ENCODE peak calls at places on chromosomes 11 and 22, in eight cellular contexts. One of them, this sample, is unnamed.

GRCh38 chr22:46812034-46812605 is 49.7 kb downstream of the TBC1D22A start:
- DNase-seq in stomach: peak; percentile 21
- DNase-seq in upper lobe of right lung: no peak
- DNase-seq in MM.1S: no peak
- DNase-seq in psoas muscle: no peak
- DNase-seq in pancreas: peak; percentile 34
- DNase-seq in Karpas-422: no peak
- DNase-seq in mammary epithelial cell: no peak
- DNase-seq in this sample: no peak

GRCh38 chr11:44095506-44096359 is at the start of gene EXT2:
- DNase-seq in stomach: peak; percentile 93
- DNase-seq in upper lobe of right lung: peak; percentile 95
- DNase-seq in MM.1S: peak; percentile 91
- DNase-seq in psoas muscle: peak; percentile 95
- DNase-seq in pancreas: peak; percentile 98
- DNase-seq in Karpas-422: peak; percentile 92
- DNase-seq in mammary epithelial cell: peak; percentile 75
- DNase-seq in this sample: peak; percentile 91

GRCh38 chr11:122863704-122864326 is 18.7 kb upstream of the JHY start:
- DNase-seq in stomach: no peak
- DNase-seq in upper lobe of right lung: no peak
- DNase-seq in MM.1S: peak; percentile 49
- DNase-seq in psoas muscle: no peak
- DNase-seq in pancreas: no peak
- DNase-seq in Karpas-422: peak; percentile 68
- DNase-seq in mammary epithelial cell: no peak
- DNase-seq in this sample: peak; percentile 62

GRCh38 chr22:28013611-28014010 is 94.6 kb upstream of the PITPNB start:
- DNase-seq in stomach: no peak
- DNase-seq in upper lobe of right lung: peak; percentile 54
- DNase-seq in MM.1S: no peak
- DNase-seq in psoas muscle: peak; percentile 32
- DNase-seq in pancreas: peak; percentile 48
- DNase-seq in Karpas-422: no peak
- DNase-seq in mammary epithelial cell: no peak
- DNase-seq in this sample: no peak

GRCh38 chr22:41447435-41448188 is 1.0 kb upstream of the TOB2 start:
- DNase-seq in stomach: peak; percentile 74
- DNase-seq in upper lobe of right lung: peak; percentile 87
- DNase-seq in MM.1S: peak; percentile 72
- DNase-seq in psoas muscle: peak; percentile 90
- DNase-seq in pancreas: peak; percentile 84
- DNase-seq in Karpas-422: peak; percentile 89
- DNase-seq in mammary epithelial cell: peak; percentile 45
- DNase-seq in this sample: peak; percentile 75

GRCh38 chr11:37858398-37858797 is 1260.4 kb upstream of the RAG2 start:
- DNase-seq in stomach: no peak
- DNase-seq in upper lobe of right lung: no peak
- DNase-seq in MM.1S: no peak
- DNase-seq in psoas muscle: no peak
- DNase-seq in pancreas: no peak
- DNase-seq in Karpas-422: peak; percentile 40
- DNase-seq in mammary epithelial cell: no peak
- DNase-seq in this sample: no peak

GRCh38 chr11:118430956-118431355 is 5.3 kb upstream of the KMT2A start:
- DNase-seq in stomach: no peak
- DNase-seq in upper lobe of right lung: no peak
- DNase-seq in MM.1S: no peak
- DNase-seq in psoas muscle: no peak
- DNase-seq in pancreas: no peak
- DNase-seq in Karpas-422: no peak
- DNase-seq in mammary epithelial cell: no peak
- DNase-seq in this sample: no peak

GRCh38 chr11:73227571-73228211 is 9.6 kb downstream of the P2RY2 start:
- DNase-seq in stomach: peak; percentile 87
- DNase-seq in upper lobe of right lung: peak; percentile 89
- DNase-seq in MM.1S: no peak
- DNase-seq in psoas muscle: peak; percentile 32
- DNase-seq in pancreas: peak; percentile 80
- DNase-seq in Karpas-422: no peak
- DNase-seq in mammary epithelial cell: peak; percentile 81
- DNase-seq in this sample: no peak

GRCh38 chr22:42434283-42434682 is 2.1 kb upstream of the NFAM1 start:
- DNase-seq in stomach: no peak
- DNase-seq in upper lobe of right lung: no peak
- DNase-seq in MM.1S: no peak
- DNase-seq in psoas muscle: no peak
- DNase-seq in pancreas: no peak
- DNase-seq in Karpas-422: peak; percentile 86
- DNase-seq in mammary epithelial cell: no peak
- DNase-seq in this sample: peak; percentile 60

GRCh38 chr11:113436672-113437252 is 38.4 kb downstream of the DRD2 start:
- DNase-seq in stomach: no peak
- DNase-seq in upper lobe of right lung: no peak
- DNase-seq in MM.1S: no peak
- DNase-seq in psoas muscle: no peak
- DNase-seq in pancreas: no peak
- DNase-seq in Karpas-422: no peak
- DNase-seq in mammary epithelial cell: no peak
- DNase-seq in this sample: no peak

GRCh38 chr11:71420455-71421241 is 27.5 kb downstream of the DHCR7 start:
- DNase-seq in stomach: peak; percentile 68
- DNase-seq in upper lobe of right lung: no peak
- DNase-seq in MM.1S: peak; percentile 38
- DNase-seq in psoas muscle: no peak
- DNase-seq in pancreas: no peak
- DNase-seq in Karpas-422: peak; percentile 77
- DNase-seq in mammary epithelial cell: peak; percentile 21
- DNase-seq in this sample: peak; percentile 66

GRCh38 chr22:45788530-45788929 is 116.9 kb downstream of the ATXN10 start:
- DNase-seq in stomach: no peak
- DNase-seq in upper lobe of right lung: no peak
- DNase-seq in MM.1S: no peak
- DNase-seq in psoas muscle: no peak
- DNase-seq in pancreas: no peak
- DNase-seq in Karpas-422: no peak
- DNase-seq in mammary epithelial cell: no peak
- DNase-seq in this sample: no peak

GRCh38 chr11:100759106-100759505 is 72.0 kb downstream of the ARHGAP42 start:
- DNase-seq in stomach: no peak
- DNase-seq in upper lobe of right lung: no peak
- DNase-seq in MM.1S: no peak
- DNase-seq in psoas muscle: no peak
- DNase-seq in pancreas: no peak
- DNase-seq in Karpas-422: no peak
- DNase-seq in mammary epithelial cell: no peak
- DNase-seq in this sample: no peak

GRCh38 chr11:79081441-79082124 is 359.2 kb downstream of the TENM4 start:
- DNase-seq in stomach: no peak
- DNase-seq in upper lobe of right lung: no peak
- DNase-seq in MM.1S: no peak
- DNase-seq in psoas muscle: no peak
- DNase-seq in pancreas: no peak
- DNase-seq in Karpas-422: no peak
- DNase-seq in mammary epithelial cell: no peak
- DNase-seq in this sample: no peak

GRCh38 chr11:108881136-108881535 is 216.3 kb downstream of the DDX10 start:
- DNase-seq in stomach: no peak
- DNase-seq in upper lobe of right lung: no peak
- DNase-seq in MM.1S: no peak
- DNase-seq in psoas muscle: no peak
- DNase-seq in pancreas: no peak
- DNase-seq in Karpas-422: no peak
- DNase-seq in mammary epithelial cell: no peak
- DNase-seq in this sample: no peak

GRCh38 chr22:36360011-36360410 is 27.8 kb downstream of the MYH9 start:
- DNase-seq in stomach: no peak
- DNase-seq in upper lobe of right lung: no peak
- DNase-seq in MM.1S: no peak
- DNase-seq in psoas muscle: no peak
- DNase-seq in pancreas: no peak
- DNase-seq in Karpas-422: no peak
- DNase-seq in mammary epithelial cell: no peak
- DNase-seq in this sample: no peak
- H3K4me1 ChIP-seq in stomach: peaks cover 100% of the 10 kb centered on the region
- H3K4me1 ChIP-seq in upper lobe of right lung: peaks cover 97% of the 10 kb centered on the region
- H3K4me1 ChIP-seq in MM.1S: peaks cover 80% of the 10 kb centered on the region
- H3K4me1 ChIP-seq in psoas muscle: peaks cover 71% of the 10 kb centered on the region
- H3K4me1 ChIP-seq in pancreas: peaks cover 97% of the 10 kb centered on the region
- H3K4me1 ChIP-seq in Karpas-422: peaks cover 72% of the 10 kb centered on the region
- H3K4me1 ChIP-seq in mammary epithelial cell: peaks cover 90% of the 10 kb centered on the region
- H3K4me1 ChIP-seq in this sample: peaks cover 31% of the 10 kb centered on the region

GRCh38 chr22:18059991-18060390 is 17.8 kb upstream of the PEX26 start:
- DNase-seq in stomach: no peak
- DNase-seq in upper lobe of right lung: no peak
- DNase-seq in MM.1S: no peak
- DNase-seq in psoas muscle: no peak
- DNase-seq in pancreas: no peak
- DNase-seq in Karpas-422: peak; percentile 33
- DNase-seq in mammary epithelial cell: no peak
- DNase-seq in this sample: no peak
- H3K4me1 ChIP-seq in stomach: peaks cover 44% of the 10 kb centered on the region
- H3K4me1 ChIP-seq in upper lobe of right lung: peaks cover 10% of the 10 kb centered on the region
- H3K4me1 ChIP-seq in MM.1S: peaks cover 24% of the 10 kb centered on the region
- H3K4me1 ChIP-seq in psoas muscle: peaks cover 32% of the 10 kb centered on the region
- H3K4me1 ChIP-seq in pancreas: peaks cover 40% of the 10 kb centered on the region
- H3K4me1 ChIP-seq in Karpas-422: peaks cover 40% of the 10 kb centered on the region
- H3K4me1 ChIP-seq in mammary epithelial cell: peaks cover 65% of the 10 kb centered on the region
- H3K4me1 ChIP-seq in this sample: peaks cover 25% of the 10 kb centered on the region

GRCh38 chr11:85795712-85796487 is 15.0 kb downstream of the SYTL2 start:
- DNase-seq in stomach: no peak
- DNase-seq in upper lobe of right lung: no peak
- DNase-seq in MM.1S: no peak
- DNase-seq in psoas muscle: no peak
- DNase-seq in pancreas: no peak
- DNase-seq in Karpas-422: no peak
- DNase-seq in mammary epithelial cell: no peak
- DNase-seq in this sample: no peak
- H3K4me1 ChIP-seq in stomach: peaks cover 26% of the 10 kb centered on the region
- H3K4me1 ChIP-seq in upper lobe of right lung: no peaks in the 10 kb centered on the region
- H3K4me1 ChIP-seq in MM.1S: peaks cover 21% of the 10 kb centered on the region
- H3K4me1 ChIP-seq in psoas muscle: no peaks in the 10 kb centered on the region
- H3K4me1 ChIP-seq in pancreas: no peaks in the 10 kb centered on the region
- H3K4me1 ChIP-seq in Karpas-422: no peaks in the 10 kb centered on the region
- H3K4me1 ChIP-seq in mammary epithelial cell: no peaks in the 10 kb centered on the region
- H3K4me1 ChIP-seq in this sample: no peaks in the 10 kb centered on the region

GRCh38 chr11:126716456-126717083 is 284.0 kb downstream of the KIRREL3 start:
- DNase-seq in stomach: peak; percentile 67
- DNase-seq in upper lobe of right lung: no peak
- DNase-seq in MM.1S: peak; percentile 61
- DNase-seq in psoas muscle: no peak
- DNase-seq in pancreas: peak; percentile 66
- DNase-seq in Karpas-422: peak; percentile 79
- DNase-seq in mammary epithelial cell: no peak
- DNase-seq in this sample: peak; percentile 73

GRCh38 chr11:126712017-126712625 is 288.4 kb downstream of the KIRREL3 start:
- DNase-seq in stomach: no peak
- DNase-seq in upper lobe of right lung: no peak
- DNase-seq in MM.1S: no peak
- DNase-seq in psoas muscle: no peak
- DNase-seq in pancreas: no peak
- DNase-seq in Karpas-422: no peak
- DNase-seq in mammary epithelial cell: no peak
- DNase-seq in this sample: no peak

GRCh38 chr11:126710804-126711399 is 289.7 kb downstream of the KIRREL3 start:
- DNase-seq in stomach: no peak
- DNase-seq in upper lobe of right lung: no peak
- DNase-seq in MM.1S: no peak
- DNase-seq in psoas muscle: no peak
- DNase-seq in pancreas: no peak
- DNase-seq in Karpas-422: no peak
- DNase-seq in mammary epithelial cell: no peak
- DNase-seq in this sample: no peak
- H3K4me1 ChIP-seq in stomach: no peaks in the 10 kb centered on the region
- H3K4me1 ChIP-seq in upper lobe of right lung: no peaks in the 10 kb centered on the region
- H3K4me1 ChIP-seq in MM.1S: no peaks in the 10 kb centered on the region
- H3K4me1 ChIP-seq in psoas muscle: no peaks in the 10 kb centered on the region
- H3K4me1 ChIP-seq in pancreas: no peaks in the 10 kb centered on the region
- H3K4me1 ChIP-seq in Karpas-422: peaks cover 4% of the 10 kb centered on the region
- H3K4me1 ChIP-seq in mammary epithelial cell: no peaks in the 10 kb centered on the region
- H3K4me1 ChIP-seq in this sample: no peaks in the 10 kb centered on the region

DNA sequence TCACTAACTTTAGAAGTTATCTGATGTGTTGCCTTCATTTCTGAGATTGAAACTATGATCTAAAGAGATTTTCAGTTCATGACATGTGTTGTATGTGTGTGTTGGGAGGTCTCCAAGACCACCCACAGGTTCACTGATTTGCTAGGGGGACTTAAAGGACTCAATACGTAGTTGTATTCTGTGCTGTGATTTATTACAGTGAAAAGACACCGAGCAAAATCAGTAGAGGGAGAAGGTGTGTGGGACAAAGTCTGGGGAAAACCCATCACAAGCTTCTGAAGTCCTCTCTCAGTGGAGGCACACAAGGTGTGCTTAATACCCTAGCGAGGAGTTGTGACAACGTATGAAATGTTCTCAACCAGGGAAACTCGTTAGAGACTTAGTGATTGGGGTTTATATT is 35.6 kb downstream of the RNF169 start:
- DNase-seq in stomach: no peak
- DNase-seq in upper lobe of right lung: no peak
- DNase-seq in MM.1S: no peak
- DNase-seq in psoas muscle: no peak
- DNase-seq in pancreas: no peak
- DNase-seq in Karpas-422: no peak
- DNase-seq in mammary epithelial cell: no peak
- DNase-seq in this sample: no peak
- H3K4me1 ChIP-seq in stomach: peaks cover 43% of the 10 kb centered on the region
- H3K4me1 ChIP-seq in upper lobe of right lung: peaks cover 27% of the 10 kb centered on the region
- H3K4me1 ChIP-seq in MM.1S: peaks cover 28% of the 10 kb centered on the region
- H3K4me1 ChIP-seq in psoas muscle: peaks cover 47% of the 10 kb centered on the region
- H3K4me1 ChIP-seq in pancreas: peaks cover 16% of the 10 kb centered on the region
- H3K4me1 ChIP-seq in Karpas-422: peaks cover 73% of the 10 kb centered on the region
- H3K4me1 ChIP-seq in mammary epithelial cell: peaks cover 18% of the 10 kb centered on the region
- H3K4me1 ChIP-seq in this sample: peaks cover 4% of the 10 kb centered on the region